ENCODE peak calls at places on chromosomes 4 and X, in four cellular contexts. One of them, this sample, is unnamed.

GRCh38 chr4:92885632-92886031 is 581.9 kb downstream of the GRID2 start:
- DNase-seq in HCT116: no peak
- DNase-seq in GM23338: no peak
- DNase-seq in HepG2: no peak
- DNase-seq in this sample: no peak

GRCh38 chr4:170672571-170672970 is 582.8 kb upstream of the AADAT start:
- DNase-seq in HCT116: no peak
- DNase-seq in GM23338: no peak
- DNase-seq in HepG2: no peak
- DNase-seq in this sample: no peak

GRCh38 chr4:184598753-184599491 is 50.3 kb downstream of the CASP3 start:
- DNase-seq in HCT116: no peak
- DNase-seq in GM23338: no peak
- DNase-seq in HepG2: no peak
- DNase-seq in this sample: no peak

GRCh38 chr4:186820371-186820990 is 96.8 kb upstream of the FAT1 start:
- DNase-seq in HCT116: peak
- DNase-seq in GM23338: no peak
- DNase-seq in HepG2: no peak
- DNase-seq in this sample: peak

GRCh38 chr4:41215969-41216293 is 1.6 kb upstream of the APBB2 start:
- DNase-seq in HCT116: no peak
- DNase-seq in GM23338: no peak
- DNase-seq in HepG2: no peak
- DNase-seq in this sample: no peak

GRCh38 chr4:155604718-155605601 is 61.7 kb upstream of the GUCY1A1 start:
- DNase-seq in HCT116: no peak
- DNase-seq in GM23338: no peak
- DNase-seq in HepG2: no peak
- DNase-seq in this sample: peak

GRCh38 chr4:4792516-4792915 is 66.9 kb upstream of the MSX1 start:
- DNase-seq in HCT116: no peak
- DNase-seq in GM23338: no peak
- DNase-seq in HepG2: no peak
- DNase-seq in this sample: no peak

GRCh38 chrX:38233891-38234807 is 13.5 kb upstream of the SRPX start:
- DNase-seq in HCT116: no peak
- DNase-seq in GM23338: peak
- DNase-seq in HepG2: no peak
- DNase-seq in this sample: peak

GRCh38 chr4:84582302-84582987 is 482 bp upstream of the CDS1 start:
- DNase-seq in HCT116: peak
- DNase-seq in GM23338: peak
- DNase-seq in HepG2: peak
- DNase-seq in this sample: peak

GRCh38 chr4:112946127-112946526 is 103.3 kb upstream of the ANK2 start:
- DNase-seq in HCT116: no peak
- DNase-seq in GM23338: no peak
- DNase-seq in HepG2: no peak
- DNase-seq in this sample: no peak

GRCh38 chr4:184247421-184247820 is 29.7 kb upstream of the ENPP6 start:
- DNase-seq in HCT116: no peak
- DNase-seq in GM23338: no peak
- DNase-seq in HepG2: no peak
- DNase-seq in this sample: no peak

GRCh38 chr4:111595456-111595855 is 549.8 kb upstream of the FAM241A start:
- DNase-seq in HCT116: no peak
- DNase-seq in GM23338: no peak
- DNase-seq in HepG2: no peak
- DNase-seq in this sample: no peak

GRCh38 chr4:21830272-21830671 is 118.3 kb downstream of the KCNIP4 start:
- DNase-seq in HCT116: no peak
- DNase-seq in GM23338: no peak
- DNase-seq in HepG2: no peak
- DNase-seq in this sample: peak

GRCh38 chr4:174117445-174117844 is 166.0 kb downstream of the FBXO8 start:
- DNase-seq in HCT116: no peak
- DNase-seq in GM23338: no peak
- DNase-seq in HepG2: no peak
- DNase-seq in this sample: no peak

GRCh38 chr4:40099010-40099409 is 42.4 kb downstream of the N4BP2 start:
- DNase-seq in HCT116: no peak
- DNase-seq in GM23338: no peak
- DNase-seq in HepG2: no peak
- DNase-seq in this sample: no peak

GRCh38 chrX:136130931-136131843 is 16.1 kb upstream of the FHL1 start:
- DNase-seq in HCT116: peak
- DNase-seq in GM23338: no peak
- DNase-seq in HepG2: peak
- DNase-seq in this sample: peak

GRCh38 chrX:63434206-63434605 is 83.1 kb upstream of the SPIN4 start:
- DNase-seq in HCT116: no peak
- DNase-seq in GM23338: no peak
- DNase-seq in HepG2: no peak
- DNase-seq in this sample: no peak

GRCh38 chr4:74037076-74037475 is 1.4 kb downstream of the CXCL3 start:
- DNase-seq in HCT116: no peak
- DNase-seq in GM23338: peak
- DNase-seq in HepG2: no peak
- DNase-seq in this sample: no peak

GRCh38 chr4:163343604-163344146 is at the start of gene NPY5R:
- DNase-seq in HCT116: no peak
- DNase-seq in GM23338: peak
- DNase-seq in HepG2: no peak
- DNase-seq in this sample: no peak

GRCh38 chr4:17511041-17511949 is 595 bp downstream of the QDPR start:
- DNase-seq in HCT116: peak
- DNase-seq in GM23338: peak
- DNase-seq in HepG2: peak
- DNase-seq in this sample: peak

GRCh38 chrX:46561931-46562721 is 11.4 kb upstream of the CHST7 start:
- DNase-seq in HCT116: no peak
- DNase-seq in GM23338: no peak
- DNase-seq in HepG2: no peak
- DNase-seq in this sample: peak

GRCh38 chr4:61200195-61200990 is at the start of gene ADGRL3:
- DNase-seq in HCT116: no peak
- DNase-seq in GM23338: peak
- DNase-seq in HepG2: no peak
- DNase-seq in this sample: peak

GRCh38 chr4:64306255-64306565 is 103.0 kb downstream of the TECRL start:
- DNase-seq in HCT116: no peak
- DNase-seq in GM23338: no peak
- DNase-seq in HepG2: no peak
- DNase-seq in this sample: no peak
- H3K4me2 ChIP-seq in HCT116: no peak
- H3K4me2 ChIP-seq in GM23338: no peak
- H3K4me2 ChIP-seq in HepG2: no peak
- H3K4me2 ChIP-seq in this sample: no peak

DNA sequence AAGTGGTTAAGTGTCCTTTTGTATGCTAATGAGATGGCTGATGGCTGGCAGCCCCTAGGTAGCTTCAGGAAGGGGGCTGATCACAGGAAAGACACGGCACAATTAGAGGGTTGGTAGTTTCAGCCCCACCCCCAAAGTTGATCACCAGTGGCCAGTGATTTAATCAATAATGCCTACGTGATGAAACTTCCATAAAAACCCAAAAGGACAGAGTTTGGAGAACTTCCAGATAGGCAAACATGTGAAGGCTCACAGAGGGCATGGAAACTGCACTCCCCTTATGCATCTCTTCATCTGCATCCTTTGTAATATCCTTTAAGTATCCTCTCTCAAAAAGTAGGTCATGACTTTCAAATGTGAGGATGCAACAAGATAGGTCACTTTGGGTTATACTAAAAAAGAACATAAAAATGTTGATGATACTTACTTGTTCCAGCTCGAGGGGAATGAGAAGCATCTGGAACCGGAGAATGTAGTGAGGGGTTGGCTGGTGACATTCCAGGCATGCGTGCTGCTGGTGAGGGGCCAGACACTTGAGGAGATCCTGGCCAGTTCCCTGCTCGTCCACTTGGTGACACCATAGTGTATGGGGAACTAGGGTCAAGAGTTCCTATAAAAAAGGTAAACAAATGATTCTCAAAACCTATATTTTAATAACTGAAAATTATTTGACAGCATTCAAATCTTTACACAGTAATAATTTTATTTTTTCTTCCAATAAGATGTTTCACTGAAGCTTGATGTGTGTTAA is 16.7 kb upstream of the CXorf38 start:
- DNase-seq in HCT116: no peak
- DNase-seq in GM23338: peak
- DNase-seq in HepG2: no peak
- DNase-seq in this sample: peak
- H3K27ac ChIP-seq in HCT116: no peak
- H3K27ac ChIP-seq in GM23338: no peak
- H3K27ac ChIP-seq in HepG2: no peak
- H3K27ac ChIP-seq in this sample: no peak

GRCh38 chrX:2390754-2391153 is 110.0 kb downstream of the DHRSX start:
- DNase-seq in HCT116: no peak
- DNase-seq in GM23338: no peak
- DNase-seq in HepG2: no peak
- DNase-seq in this sample: no peak

GRCh38 chrX:2389324-2389723 is 111.5 kb downstream of the DHRSX start:
- DNase-seq in HCT116: no peak
- DNase-seq in GM23338: no peak
- DNase-seq in HepG2: no peak
- DNase-seq in this sample: no peak

GRCh38 chrX:2395261-2395850 is 105.4 kb downstream of the DHRSX start:
- DNase-seq in HCT116: no peak
- DNase-seq in GM23338: no peak
- DNase-seq in HepG2: no peak
- DNase-seq in this sample: no peak

GRCh38 chrX:2388669-2389068 is 112.1 kb downstream of the DHRSX start:
- DNase-seq in HCT116: no peak
- DNase-seq in GM23338: no peak
- DNase-seq in HepG2: no peak
- DNase-seq in this sample: no peak

DNA sequence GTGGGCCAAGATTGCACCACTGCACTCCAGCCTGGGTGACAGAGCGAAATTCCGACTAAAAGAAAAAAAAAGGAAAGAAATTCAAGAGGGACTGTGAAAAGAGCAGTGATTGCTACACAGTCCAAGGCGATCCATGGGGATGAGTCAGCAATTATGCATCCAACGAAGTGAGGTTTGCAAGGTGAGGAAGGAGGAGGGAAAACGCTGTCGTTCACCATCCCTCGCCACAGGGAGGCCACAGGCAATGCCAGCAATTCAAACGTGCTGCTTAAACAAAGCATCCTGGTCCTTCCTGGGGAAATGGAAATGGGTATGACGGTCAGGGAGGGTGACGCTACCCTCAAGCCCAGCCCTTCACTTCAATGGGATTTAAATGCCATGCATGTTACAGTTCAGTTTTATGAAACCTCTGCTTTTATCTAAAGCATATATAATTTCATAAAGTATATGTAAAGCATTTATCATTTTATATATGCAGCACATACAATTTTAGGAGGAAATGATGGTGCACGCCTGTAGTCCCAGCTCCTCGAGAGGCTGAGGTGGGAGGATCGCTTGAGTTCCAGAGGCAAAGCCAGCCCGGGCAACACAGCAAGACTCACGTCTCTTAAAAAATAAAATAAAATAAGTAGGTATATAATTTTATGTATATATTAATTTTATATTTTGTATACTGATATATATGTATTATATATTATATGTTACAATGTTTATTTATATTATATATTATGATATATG is 108.7 kb downstream of the DHRSX start:
- DNase-seq in HCT116: peak
- DNase-seq in GM23338: peak
- DNase-seq in HepG2: peak
- DNase-seq in this sample: peak
- H3K4me2 ChIP-seq in HCT116: peak
- H3K4me2 ChIP-seq in GM23338: no peak
- H3K4me2 ChIP-seq in HepG2: peak
- H3K4me2 ChIP-seq in this sample: no peak

GRCh38 chr4:8184061-8184460 is 15.0 kb upstream of the SH3TC1 start:
- DNase-seq in HCT116: no peak
- DNase-seq in GM23338: no peak
- DNase-seq in HepG2: no peak
- DNase-seq in this sample: no peak
- H3K27ac ChIP-seq in HCT116: no peak
- H3K27ac ChIP-seq in GM23338: no peak
- H3K27ac ChIP-seq in HepG2: no peak
- H3K27ac ChIP-seq in this sample: peak

GRCh38 chr4:166039822-166040221 is 166.8 kb downstream of the TLL1 start:
- DNase-seq in HCT116: no peak
- DNase-seq in GM23338: no peak
- DNase-seq in HepG2: no peak
- DNase-seq in this sample: no peak
- H3K4me2 ChIP-seq in HCT116: no peak
- H3K4me2 ChIP-seq in GM23338: no peak
- H3K4me2 ChIP-seq in HepG2: no peak
- H3K4me2 ChIP-seq in this sample: no peak

GRCh38 chr4:176790398-176790797 is 2.3 kb downstream of the VEGFC start:
- DNase-seq in HCT116: no peak
- DNase-seq in GM23338: no peak
- DNase-seq in HepG2: no peak
- DNase-seq in this sample: no peak
- H3K27ac ChIP-seq in HCT116: no peak
- H3K27ac ChIP-seq in GM23338: no peak
- H3K27ac ChIP-seq in HepG2: no peak
- H3K27ac ChIP-seq in this sample: peak

DNA sequence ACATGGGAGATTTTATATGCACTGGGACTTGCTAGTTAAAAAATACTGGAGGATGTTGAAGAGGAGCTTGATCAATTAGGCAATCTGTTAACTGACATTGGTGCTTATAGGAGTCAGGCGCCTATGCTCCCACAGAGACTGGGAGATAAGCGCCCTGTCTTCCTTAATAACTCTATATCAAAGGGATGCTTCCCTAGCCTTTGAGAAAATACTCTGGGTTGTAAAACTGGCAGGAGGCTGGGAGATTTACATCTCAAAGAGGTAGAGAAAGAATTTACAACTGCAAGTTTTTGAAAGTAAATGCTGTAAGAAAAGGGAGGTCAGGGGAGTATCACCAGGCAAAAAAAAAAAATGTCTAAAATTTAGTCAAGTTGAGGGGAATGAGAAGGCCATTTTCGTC is 325.4 kb downstream of the PCDH10 start:
- DNase-seq in HCT116: no peak
- DNase-seq in GM23338: peak
- DNase-seq in HepG2: no peak
- DNase-seq in this sample: no peak
- H3K4me2 ChIP-seq in HCT116: no peak
- H3K4me2 ChIP-seq in GM23338: peak
- H3K4me2 ChIP-seq in HepG2: no peak
- H3K4me2 ChIP-seq in this sample: no peak

GRCh38 chr4:168734703-168735688 is 238.1 kb downstream of the PALLD start:
- DNase-seq in HCT116: no peak
- DNase-seq in GM23338: no peak
- DNase-seq in HepG2: no peak
- DNase-seq in this sample: no peak
- H3K27ac ChIP-seq in HCT116: no peak
- H3K27ac ChIP-seq in GM23338: peak
- H3K27ac ChIP-seq in HepG2: no peak
- H3K27ac ChIP-seq in this sample: no peak